ENCODE peak calls at places on chromosomes 7 and 10, in four cellular contexts. One of them, this sample, is unnamed.
A peak's percentile ranks its signal among the peaks of the same experiment; 100 is the strongest.

GRCh38 chr10:16341637-16342036 is 95.2 kb upstream of the PTER start:
- DNase-seq in ovary: no peak
- DNase-seq in stomach: no peak
- DNase-seq in A549: no peak
- DNase-seq in this sample: no peak

GRCh38 chr7:135758531-135758932 is 9.9 kb upstream of the FAM180A start:
- DNase-seq in ovary: no peak
- DNase-seq in A549: no peak
- DNase-seq in stomach: no peak
- DNase-seq in this sample: no peak

GRCh38 chr10:43114743-43115611 is 23.3 kb upstream of the CSGALNACT2 start:
- DNase-seq in A549: no peak
- DNase-seq in stomach: no peak
- DNase-seq in ovary: no peak
- DNase-seq in this sample: no peak

GRCh38 chr7:2824678-2825461 is 19.2 kb downstream of the GNA12 start:
- DNase-seq in stomach: no peak
- DNase-seq in ovary: no peak
- DNase-seq in A549: no peak
- DNase-seq in this sample: no peak

GRCh38 chr7:21338728-21339164 is 89.1 kb upstream of the SP4 start:
- DNase-seq in stomach: no peak
- DNase-seq in ovary: no peak
- DNase-seq in A549: no peak
- DNase-seq in this sample: no peak

GRCh38 chr10:72121389-72121788 is 33.0 kb upstream of the SPOCK2 start:
- DNase-seq in A549: no peak
- DNase-seq in ovary: no peak
- DNase-seq in stomach: no peak
- DNase-seq in this sample: no peak

GRCh38 chr7:39493929-39494328 is 72.3 kb upstream of the YAE1 start:
- DNase-seq in A549: no peak
- DNase-seq in ovary: no peak
- DNase-seq in stomach: no peak
- DNase-seq in this sample: no peak

GRCh38 chr7:8442295-8442813 is 8.9 kb downstream of the NXPH1 start:
- DNase-seq in A549: no peak
- DNase-seq in stomach: no peak
- DNase-seq in ovary: no peak
- DNase-seq in this sample: no peak

GRCh38 chr7:77391230-77391629 is 24.9 kb downstream of the GSAP start:
- DNase-seq in stomach: no peak
- DNase-seq in A549: no peak
- DNase-seq in ovary: no peak
- DNase-seq in this sample: no peak

GRCh38 chr7:152115021-152115718 is 89.7 kb downstream of the GALNT11 start:
- DNase-seq in stomach: no peak
- DNase-seq in ovary: no peak
- DNase-seq in A549: no peak
- DNase-seq in this sample: peak; percentile 66

GRCh38 chr10:91298224-91298862 is 77.9 kb downstream of the PCGF5 start:
- DNase-seq in ovary: peak; percentile 69
- DNase-seq in A549: peak; percentile 78
- DNase-seq in stomach: peak; percentile 66
- DNase-seq in this sample: peak; percentile 75

GRCh38 chr7:102152672-102153585 is 133.7 kb upstream of the SH2B2 start:
- DNase-seq in stomach: no peak
- DNase-seq in ovary: no peak
- DNase-seq in A549: peak; percentile 94
- DNase-seq in this sample: no peak

GRCh38 chr10:120103957-120104560 is 211.5 kb downstream of the SEC23IP start:
- DNase-seq in A549: no peak
- DNase-seq in stomach: no peak
- DNase-seq in ovary: no peak
- DNase-seq in this sample: no peak

GRCh38 chr7:122887198-122887597 is 938 bp upstream of the CADPS2 start:
- DNase-seq in stomach: peak; percentile 78
- DNase-seq in A549: peak; percentile 54
- DNase-seq in ovary: peak; percentile 66
- DNase-seq in this sample: peak; percentile 85

GRCh38 chr7:124918662-124919061 is 11.0 kb downstream of the POT1 start:
- DNase-seq in ovary: no peak
- DNase-seq in A549: no peak
- DNase-seq in stomach: no peak
- DNase-seq in this sample: no peak

GRCh38 chr10:60921631-60922030 is 22.4 kb downstream of the RHOBTB1 start:
- DNase-seq in stomach: no peak
- DNase-seq in ovary: no peak
- DNase-seq in A549: no peak
- DNase-seq in this sample: no peak

GRCh38 chr10:48932831-48933670 is 6.6 kb downstream of the LRRC18 start:
- DNase-seq in A549: no peak
- DNase-seq in stomach: no peak
- DNase-seq in ovary: no peak
- DNase-seq in this sample: no peak

GRCh38 chr10:132607491-132607890 is 69.9 kb downstream of the INPP5A start:
- DNase-seq in stomach: no peak
- DNase-seq in ovary: no peak
- DNase-seq in A549: no peak
- DNase-seq in this sample: peak; percentile 12

GRCh38 chr10:93821051-93821772 is 63.5 kb downstream of the LGI1 start:
- DNase-seq in ovary: no peak
- DNase-seq in A549: peak; percentile 61
- DNase-seq in stomach: no peak
- DNase-seq in this sample: no peak

GRCh38 chr7:50477640-50478039 is 27.5 kb upstream of the FIGNL1 start:
- DNase-seq in ovary: no peak
- DNase-seq in A549: no peak
- DNase-seq in stomach: no peak
- DNase-seq in this sample: no peak

GRCh38 chr7:132116369-132116768 is 459.9 kb downstream of the PLXNA4 start:
- DNase-seq in A549: peak; percentile 89
- DNase-seq in stomach: no peak
- DNase-seq in ovary: no peak
- DNase-seq in this sample: no peak

GRCh38 chr7:157755741-157756140 is 418.9 kb downstream of the DNAJB6 start:
- DNase-seq in ovary: no peak
- DNase-seq in stomach: no peak
- DNase-seq in A549: no peak
- DNase-seq in this sample: no peak

GRCh38 chr7:133164444-133164843 is 82.6 kb upstream of the CHCHD3 start:
- DNase-seq in A549: no peak
- DNase-seq in ovary: no peak
- DNase-seq in stomach: no peak
- DNase-seq in this sample: no peak

GRCh38 chr7:150407588-150408392 is 28.7 kb downstream of the ZNF775 start:
- DNase-seq in stomach: no peak
- DNase-seq in ovary: no peak
- DNase-seq in A549: no peak
- DNase-seq in this sample: no peak

GRCh38 chr10:43679509-43679908 is 30.8 kb upstream of the ZNF32 start:
- DNase-seq in ovary: no peak
- DNase-seq in A549: no peak
- DNase-seq in stomach: peak; percentile 88
- DNase-seq in this sample: no peak

GRCh38 chr7:30970594-30971094 is 6.9 kb downstream of the GHRHR start:
- DNase-seq in A549: no peak
- DNase-seq in stomach: no peak
- DNase-seq in ovary: no peak
- DNase-seq in this sample: no peak

GRCh38 chr10:117900280-117900679 is 146.5 kb downstream of the RAB11FIP2 start:
- DNase-seq in stomach: no peak
- DNase-seq in A549: no peak
- DNase-seq in ovary: no peak
- DNase-seq in this sample: no peak

GRCh38 chr10:74969093-74969492 is 142.4 kb upstream of the SAMD8 start:
- DNase-seq in ovary: no peak
- DNase-seq in A549: no peak
- DNase-seq in stomach: no peak
- DNase-seq in this sample: no peak

GRCh38 chr10:74968621-74969019 is 142.2 kb downstream of the KAT6B start:
- DNase-seq in A549: no peak
- DNase-seq in ovary: no peak
- DNase-seq in stomach: no peak
- DNase-seq in this sample: no peak

GRCh38 chr10:74973993-74974392 is 137.5 kb upstream of the SAMD8 start:
- DNase-seq in stomach: no peak
- DNase-seq in ovary: no peak
- DNase-seq in A549: no peak
- DNase-seq in this sample: no peak

GRCh38 chr10:74967850-74968620 is 141.6 kb downstream of the KAT6B start:
- DNase-seq in stomach: no peak
- DNase-seq in A549: peak; percentile 5
- DNase-seq in ovary: no peak
- DNase-seq in this sample: no peak

GRCh38 chr10:74969530-74969929 is 141.9 kb upstream of the SAMD8 start:
- DNase-seq in A549: no peak
- DNase-seq in ovary: no peak
- DNase-seq in stomach: no peak
- DNase-seq in this sample: no peak
- TF ChIP-seq CTCF in A549: no peak
- TF ChIP-seq CTCF in ovary: no peak
- TF ChIP-seq CTCF in stomach: no peak
- TF ChIP-seq CTCF in this sample: no peak

GRCh38 chr10:29540016-29540415 is 94.8 kb downstream of the SVIL start:
- DNase-seq in ovary: no peak
- DNase-seq in A549: no peak
- DNase-seq in stomach: no peak
- DNase-seq in this sample: no peak
- H3K27ac ChIP-seq in ovary: no peak overlapping the region
- H3K27ac ChIP-seq in A549: no peak overlapping the region
- H3K27ac ChIP-seq in stomach: no peak overlapping the region
- H3K27ac ChIP-seq in this sample: no peak overlapping the region

DNA sequence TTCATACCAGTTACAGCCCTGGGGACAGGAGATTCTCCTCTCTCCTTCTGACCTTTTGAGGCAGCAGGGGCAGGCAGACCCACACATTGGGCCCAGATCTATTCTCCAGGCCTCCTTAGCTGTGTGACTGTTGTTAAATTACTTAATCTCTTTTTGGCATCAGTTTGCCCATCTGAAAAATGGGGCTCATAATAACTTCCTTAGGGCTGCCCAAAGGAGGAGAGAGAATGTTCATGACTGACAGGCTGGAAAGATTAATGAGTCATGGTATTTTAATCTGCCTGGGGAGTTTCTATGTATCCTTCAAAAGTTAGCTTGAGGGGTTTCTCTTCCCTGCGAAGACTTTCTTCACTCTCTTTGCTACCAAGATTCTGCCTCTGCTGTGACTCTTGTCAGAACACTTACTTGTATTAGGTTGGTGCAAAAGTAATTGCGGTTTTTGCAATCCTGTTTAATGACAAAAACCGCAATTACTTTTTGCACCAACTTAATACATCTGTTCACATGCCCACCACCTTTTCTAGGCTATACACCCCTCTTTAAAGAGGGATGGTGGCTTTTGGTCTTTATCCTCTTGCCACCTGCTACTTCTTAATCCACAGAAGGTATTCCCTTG is 83.4 kb downstream of the ARID5B start:
- DNase-seq in ovary: no peak
- DNase-seq in A549: no peak
- DNase-seq in stomach: no peak
- DNase-seq in this sample: no peak
- TF ChIP-seq EP300 in ovary: no peak
- TF ChIP-seq EP300 in A549: no peak
- TF ChIP-seq EP300 in stomach: no peak
- TF ChIP-seq EP300 in this sample: no peak

DNA sequence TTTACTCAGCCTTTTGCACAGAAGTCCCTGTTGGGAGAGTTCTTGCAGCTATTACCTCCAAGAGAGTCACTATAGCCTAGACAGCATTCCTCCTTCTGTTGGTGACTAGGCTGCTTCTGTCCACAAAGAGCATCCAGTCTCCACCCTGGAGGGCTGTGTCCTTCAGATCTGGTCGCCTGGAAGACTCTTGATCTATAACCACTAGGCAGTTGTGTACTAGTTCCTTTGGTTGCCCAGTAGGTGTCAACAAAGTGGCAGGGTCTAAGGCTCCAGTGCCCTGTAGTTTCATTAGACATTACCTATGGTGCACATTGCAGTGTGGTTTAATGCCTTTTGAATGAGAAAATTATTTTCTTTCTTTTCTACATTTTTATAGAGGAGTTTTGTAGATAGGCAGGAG is 11.3 kb upstream of the AKR1C2 start:
- DNase-seq in stomach: no peak
- DNase-seq in A549: peak; percentile 86
- DNase-seq in ovary: no peak
- DNase-seq in this sample: no peak
- TF ChIP-seq CTCF in stomach: no peak
- TF ChIP-seq CTCF in A549: peak; percentile 42
- TF ChIP-seq CTCF in ovary: no peak
- TF ChIP-seq CTCF in this sample: no peak

GRCh38 chr7:53877688-53878087 is 664.5 kb upstream of the VSTM2A start:
- DNase-seq in stomach: no peak
- DNase-seq in ovary: no peak
- DNase-seq in A549: no peak
- DNase-seq in this sample: no peak
- H3K27ac ChIP-seq in stomach: no peak overlapping the region
- H3K27ac ChIP-seq in ovary: no peak overlapping the region
- H3K27ac ChIP-seq in A549: no peak overlapping the region
- H3K27ac ChIP-seq in this sample: no peak overlapping the region

GRCh38 chr7:53996856-53997255 is 545.3 kb upstream of the VSTM2A start:
- DNase-seq in A549: no peak
- DNase-seq in stomach: no peak
- DNase-seq in ovary: no peak
- DNase-seq in this sample: no peak

GRCh38 chr7:53988376-53988775 is 553.8 kb upstream of the VSTM2A start:
- DNase-seq in ovary: no peak
- DNase-seq in stomach: no peak
- DNase-seq in A549: no peak
- DNase-seq in this sample: no peak

GRCh38 chr7:53993205-53993604 is 549.0 kb upstream of the VSTM2A start:
- DNase-seq in stomach: no peak
- DNase-seq in A549: no peak
- DNase-seq in ovary: no peak
- DNase-seq in this sample: no peak
- TF ChIP-seq EP300 in stomach: no peak
- TF ChIP-seq EP300 in A549: no peak
- TF ChIP-seq EP300 in ovary: no peak
- TF ChIP-seq EP300 in this sample: no peak

DNA sequence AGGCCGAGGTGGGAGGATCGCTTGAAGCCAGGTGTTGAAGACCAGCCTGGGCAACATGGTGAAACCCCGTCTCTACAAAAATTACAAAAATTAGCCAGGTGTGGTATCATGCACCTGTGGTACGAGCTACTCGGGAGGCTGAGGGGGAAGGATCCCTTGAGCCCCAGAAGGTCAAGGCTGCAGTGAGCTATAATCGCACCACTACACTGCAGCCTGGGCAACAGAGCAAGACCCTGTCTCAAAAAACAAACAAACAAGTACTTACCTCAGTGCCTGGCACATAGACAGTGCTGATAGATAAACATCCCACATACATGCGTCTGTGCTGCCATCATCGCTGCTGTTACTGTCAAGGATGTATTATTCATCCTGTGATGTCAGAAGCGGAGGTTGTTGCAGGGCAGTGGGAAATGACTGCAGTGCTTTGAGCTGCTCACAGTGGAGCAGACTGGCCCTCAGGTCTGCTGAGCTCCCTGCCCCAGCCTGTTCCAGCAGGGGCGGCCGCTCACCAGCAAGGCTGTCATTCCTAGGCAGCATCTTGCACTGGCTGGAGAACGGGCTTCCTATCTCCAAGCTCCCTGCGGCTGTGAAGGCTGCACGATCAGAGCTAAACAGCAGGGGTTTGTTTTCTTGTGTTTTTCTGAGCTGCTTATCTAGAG is 18.6 kb downstream of the FOXK1 start:
- DNase-seq in ovary: no peak
- DNase-seq in stomach: no peak
- DNase-seq in A549: peak; percentile 60
- DNase-seq in this sample: no peak
- TF ChIP-seq CTCF in ovary: no peak
- TF ChIP-seq CTCF in stomach: no peak
- TF ChIP-seq CTCF in A549: no peak
- TF ChIP-seq CTCF in this sample: no peak